ENCODE peak calls at places on chromosome 21, in six cellular contexts. A is stimulated activated CD4-positive, alpha-beta T cell treated with anti-CD3 and anti-CD28 coated beads, Interleukin-2, amount 100 ng/mL, for 24 hours; O is HTR-8/SVneo; W is uterus; G is B cell; K is endothelial cell. U is an unnamed sample.

GRCh38 chr21:41960386-41960785 is 6.6 kb upstream of the C2CD2 start:
- DNase-seq in A (no peak), O (no peak), W (no peak), G (no peak), K (no peak), U (no peak)

GRCh38 chr21:44752701-44753235 is 41.4 kb upstream of the TSPEAR start:
- DNase-seq in A (no peak), O (no peak), W (no peak), G (no peak), K (no peak), U (no peak)

GRCh38 chr21:27024316-27024715 is 57.4 kb upstream of the ADAMTS5 start:
- DNase-seq in A (no peak), O (peak; percentile 37), W (no peak), G (no peak), K (no peak), U (no peak)

GRCh38 chr21:32747396-32747795 is 19.6 kb upstream of the SYNJ1 start:
- DNase-seq in A (no peak), O (no peak), W (no peak), G (no peak), K (no peak), U (no peak)

GRCh38 chr21:42158846-42159245 is 60.1 kb upstream of the ABCG1 start:
- DNase-seq in A (no peak), O (no peak), W (no peak), G (no peak), K (no peak), U (no peak)

GRCh38 chr21:39720126-39720778 is 24.7 kb upstream of the IGSF5 start:
- DNase-seq in A (no peak), O (no peak), W (no peak), G (no peak), K (no peak), U (no peak)

GRCh38 chr21:45385549-45386050 is 19.4 kb upstream of the COL18A1 start:
- DNase-seq in A (no peak), O (no peak), W (peak; percentile 16), G (no peak), K (no peak), U (no peak)

GRCh38 chr21:35231115-35231514 is 182.0 kb upstream of the RUNX1 start:
- DNase-seq in A (no peak), O (no peak), W (no peak), G (no peak), K (no peak), U (no peak)

GRCh38 chr21:39046236-39046911 is 136.9 kb downstream of the PSMG1 start:
- DNase-seq in A (no peak), O (no peak), W (no peak), G (no peak), K (no peak), U (no peak)

GRCh38 chr21:33947451-33948095 is 32.0 kb upstream of the ATP5PO start:
- DNase-seq in A (peak; percentile 84), O (peak; percentile 97), W (peak; percentile 93), G (peak; percentile 74), K (peak; percentile 47), U (peak; percentile 85)

GRCh38 chr21:27400045-27400444 is 433.2 kb upstream of the ADAMTS5 start:
- DNase-seq in A (no peak), O (no peak), W (no peak), G (no peak), K (no peak), U (no peak)

GRCh38 chr21:36699026-36699545 is at the start of gene SIM2:
- DNase-seq in A (no peak), O (peak; percentile 72), W (no peak), G (no peak), K (peak; percentile 62), U (no peak)

GRCh38 chr21:32739946-32740345 is 12.1 kb upstream of the SYNJ1 start:
- DNase-seq in A (no peak), O (no peak), W (no peak), G (no peak), K (no peak), U (no peak)

GRCh38 chr21:17343055-17343454 is 169.8 kb upstream of the CXADR start:
- DNase-seq in A (no peak), O (no peak), W (no peak), G (no peak), K (peak; percentile 16), U (no peak)

GRCh38 chr21:41196990-41197389 is 29.0 kb downstream of the BACE2 start:
- DNase-seq in A (no peak), O (no peak), W (no peak), G (no peak), K (no peak), U (no peak)

GRCh38 chr21:8989261-8989882 is 1532.0 kb upstream of the TPTE start:
- DNase-seq in A (no peak), O (no peak), W (no peak), G (no peak), K (peak; percentile 29), U (no peak)

GRCh38 chr21:28513450-28513849 is 479.2 kb downstream of the LTN1 start:
- DNase-seq in A (no peak), O (no peak), W (no peak), G (no peak), K (no peak), U (no peak)

GRCh38 chr21:29342394-29342957 is 43.8 kb downstream of the BACH1 start:
- DNase-seq in A (peak; percentile 51), O (peak; percentile 86), W (peak; percentile 31), G (no peak), K (no peak), U (peak; percentile 91)

GRCh38 chr21:31594726-31595125 is 64.8 kb upstream of the SOD1 start:
- DNase-seq in A (no peak), O (no peak), W (no peak), G (no peak), K (no peak), U (no peak)

GRCh38 chr21:29347274-29347681 is 48.6 kb downstream of the BACH1 start:
- DNase-seq in A (no peak), O (no peak), W (no peak), G (no peak), K (no peak), U (no peak)

GRCh38 chr21:38984982-38985422 is 179.3 kb downstream of the ETS2 start:
- DNase-seq in A (no peak), O (peak; percentile 81), W (no peak), G (no peak), K (no peak), U (peak; percentile 39)

GRCh38 chr21:42113926-42114409 is 42.9 kb downstream of the UMODL1 start:
- DNase-seq in A (no peak), O (peak; percentile 22), W (no peak), G (no peak), K (no peak), U (no peak)

GRCh38 chr21:37909936-37910335 is 6.3 kb downstream of the KCNJ6 start:
- DNase-seq in A (no peak), O (no peak), W (no peak), G (no peak), K (no peak), U (no peak)

GRCh38 chr21:35323947-35324346 is 274.8 kb upstream of the RUNX1 start:
- DNase-seq in A (no peak), O (no peak), W (no peak), G (no peak), K (no peak), U (no peak)

GRCh38 chr21:33403128-33403785 is at the start of gene IFNGR2:
- DNase-seq in A (no peak), O (no peak), W (no peak), G (peak; percentile 61), K (peak; percentile 36), U (no peak)

GRCh38 chr21:35511298-35512162 is 462.4 kb upstream of the RUNX1 start:
- DNase-seq in A (peak; percentile 46), O (no peak), W (no peak), G (no peak), K (no peak), U (no peak)

GRCh38 chr21:44850905-44851657 is 22.4 kb downstream of the PTTG1IP start:
- DNase-seq in A (no peak), O (no peak), W (no peak), G (no peak), K (no peak), U (no peak)